ENCODE peak calls at places on chromosome 19, in ten cellular contexts. One of them, this sample, is unnamed.

GRCh38 chr19:34888091-34888490 is 38.6 kb upstream of the ZNF30 start:
- DNase-seq in upper lobe of right lung: no peak
- DNase-seq in brain microvascular endothelial cell: no peak
- DNase-seq in AG04450: no peak
- DNase-seq in WTC11: peak; percentile 32
- DNase-seq in lower leg skin: no peak
- DNase-seq in fibroblast of mammary gland: no peak
- DNase-seq in neural progenitor cell: no peak
- DNase-seq in chondrocyte: no peak
- DNase-seq in BJ: no peak
- DNase-seq in this sample: no peak

GRCh38 chr19:21256722-21257121 is 72.5 kb downstream of the ZNF708 start:
- DNase-seq in upper lobe of right lung: no peak
- DNase-seq in brain microvascular endothelial cell: peak; percentile 4
- DNase-seq in AG04450: no peak
- DNase-seq in WTC11: peak; percentile 21
- DNase-seq in lower leg skin: no peak
- DNase-seq in fibroblast of mammary gland: peak; percentile 12
- DNase-seq in neural progenitor cell: peak; percentile 32
- DNase-seq in chondrocyte: no peak
- DNase-seq in BJ: no peak
- DNase-seq in this sample: no peak

GRCh38 chr19:2949939-2950285 is 5.1 kb upstream of the ZNF77 start:
- DNase-seq in upper lobe of right lung: no peak
- DNase-seq in brain microvascular endothelial cell: peak; percentile 54
- DNase-seq in AG04450: no peak
- DNase-seq in WTC11: no peak
- DNase-seq in lower leg skin: no peak
- DNase-seq in fibroblast of mammary gland: no peak
- DNase-seq in neural progenitor cell: no peak
- DNase-seq in chondrocyte: no peak
- DNase-seq in BJ: no peak
- DNase-seq in this sample: no peak

GRCh38 chr19:10207026-10207425 is 12.3 kb upstream of the DNMT1 start:
- DNase-seq in upper lobe of right lung: no peak
- DNase-seq in brain microvascular endothelial cell: no peak
- DNase-seq in AG04450: no peak
- DNase-seq in WTC11: no peak
- DNase-seq in lower leg skin: no peak
- DNase-seq in fibroblast of mammary gland: no peak
- DNase-seq in neural progenitor cell: no peak
- DNase-seq in chondrocyte: no peak
- DNase-seq in BJ: no peak
- DNase-seq in this sample: no peak

GRCh38 chr19:50850738-50851137 is 4.0 kb upstream of the KLK3 start:
- DNase-seq in upper lobe of right lung: no peak
- DNase-seq in brain microvascular endothelial cell: no peak
- DNase-seq in AG04450: no peak
- DNase-seq in WTC11: no peak
- DNase-seq in lower leg skin: no peak
- DNase-seq in fibroblast of mammary gland: no peak
- DNase-seq in neural progenitor cell: no peak
- DNase-seq in chondrocyte: no peak
- DNase-seq in BJ: no peak
- DNase-seq in this sample: no peak

GRCh38 chr19:13929956-13930355 is 8.3 kb downstream of the PODNL1 start:
- DNase-seq in upper lobe of right lung: no peak
- DNase-seq in brain microvascular endothelial cell: no peak
- DNase-seq in AG04450: no peak
- DNase-seq in WTC11: no peak
- DNase-seq in lower leg skin: no peak
- DNase-seq in fibroblast of mammary gland: no peak
- DNase-seq in neural progenitor cell: no peak
- DNase-seq in chondrocyte: no peak
- DNase-seq in BJ: no peak
- DNase-seq in this sample: no peak

GRCh38 chr19:53916004-53916403 is 6.9 kb downstream of the CACNG7 start:
- DNase-seq in upper lobe of right lung: no peak
- DNase-seq in brain microvascular endothelial cell: no peak
- DNase-seq in AG04450: no peak
- DNase-seq in WTC11: no peak
- DNase-seq in lower leg skin: no peak
- DNase-seq in fibroblast of mammary gland: no peak
- DNase-seq in neural progenitor cell: no peak
- DNase-seq in chondrocyte: no peak
- DNase-seq in BJ: no peak
- DNase-seq in this sample: no peak

GRCh38 chr19:36059180-36059910 is 4.6 kb downstream of the WDR62 start:
- DNase-seq in upper lobe of right lung: no peak
- DNase-seq in brain microvascular endothelial cell: no peak
- DNase-seq in AG04450: no peak
- DNase-seq in WTC11: no peak
- DNase-seq in lower leg skin: no peak
- DNase-seq in fibroblast of mammary gland: no peak
- DNase-seq in neural progenitor cell: no peak
- DNase-seq in chondrocyte: no peak
- DNase-seq in BJ: no peak
- DNase-seq in this sample: no peak

GRCh38 chr19:14770944-14771839 is 7.2 kb downstream of the ADGRE2 start:
- DNase-seq in upper lobe of right lung: no peak
- DNase-seq in brain microvascular endothelial cell: no peak
- DNase-seq in AG04450: no peak
- DNase-seq in WTC11: no peak
- DNase-seq in lower leg skin: no peak
- DNase-seq in fibroblast of mammary gland: no peak
- DNase-seq in neural progenitor cell: peak; percentile 23
- DNase-seq in chondrocyte: peak; percentile 14
- DNase-seq in BJ: no peak
- DNase-seq in this sample: no peak

GRCh38 chr19:24059572-24060295 is 27.3 kb upstream of the ZNF254 start:
- DNase-seq in upper lobe of right lung: no peak
- DNase-seq in brain microvascular endothelial cell: no peak
- DNase-seq in AG04450: no peak
- DNase-seq in WTC11: no peak
- DNase-seq in lower leg skin: no peak
- DNase-seq in fibroblast of mammary gland: no peak
- DNase-seq in neural progenitor cell: no peak
- DNase-seq in chondrocyte: no peak
- DNase-seq in BJ: no peak
- DNase-seq in this sample: no peak

GRCh38 chr19:15550847-15551182 is 42.5 kb downstream of the CYP4F22 start:
- DNase-seq in upper lobe of right lung: no peak
- DNase-seq in brain microvascular endothelial cell: no peak
- DNase-seq in AG04450: no peak
- DNase-seq in WTC11: peak; percentile 22
- DNase-seq in lower leg skin: no peak
- DNase-seq in fibroblast of mammary gland: no peak
- DNase-seq in neural progenitor cell: no peak
- DNase-seq in chondrocyte: no peak
- DNase-seq in BJ: no peak
- DNase-seq in this sample: no peak

GRCh38 chr19:37966211-37967072 is 59.4 kb downstream of the SIPA1L3 start:
- DNase-seq in upper lobe of right lung: peak; percentile 55
- DNase-seq in brain microvascular endothelial cell: no peak
- DNase-seq in AG04450: no peak
- DNase-seq in WTC11: no peak
- DNase-seq in lower leg skin: no peak
- DNase-seq in fibroblast of mammary gland: no peak
- DNase-seq in neural progenitor cell: no peak
- DNase-seq in chondrocyte: peak; percentile 75
- DNase-seq in BJ: no peak
- DNase-seq in this sample: no peak

GRCh38 chr19:15672580-15673175 is at the start of gene CYP4F12:
- DNase-seq in upper lobe of right lung: peak; percentile 82
- DNase-seq in brain microvascular endothelial cell: no peak
- DNase-seq in AG04450: no peak
- DNase-seq in WTC11: no peak
- DNase-seq in lower leg skin: peak; percentile 83
- DNase-seq in fibroblast of mammary gland: peak; percentile 43
- DNase-seq in neural progenitor cell: no peak
- DNase-seq in chondrocyte: no peak
- DNase-seq in BJ: no peak
- DNase-seq in this sample: no peak

DNA sequence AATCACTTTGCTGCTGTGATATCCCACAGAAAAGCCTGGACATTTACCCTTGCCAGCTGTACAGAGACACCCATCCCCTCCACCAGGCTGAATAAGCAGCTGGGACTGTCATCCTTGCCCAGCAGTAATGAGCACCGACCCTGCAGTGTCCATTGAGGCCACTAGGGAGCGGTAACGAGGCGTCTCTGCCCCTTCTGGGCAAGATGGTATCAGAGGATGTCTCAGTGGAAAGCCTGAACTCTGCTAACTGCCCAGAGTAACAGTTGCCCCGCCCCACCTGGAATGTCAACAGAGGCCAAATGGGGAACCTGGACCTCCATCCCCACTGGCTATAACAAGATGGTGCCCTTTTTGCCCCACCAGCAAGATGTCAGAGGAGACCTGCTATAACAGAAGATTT is 22.8 kb upstream of the CEACAM20 start:
- DNase-seq in upper lobe of right lung: peak; percentile 66
- DNase-seq in brain microvascular endothelial cell: peak; percentile 24
- DNase-seq in AG04450: no peak
- DNase-seq in WTC11: peak; percentile 95
- DNase-seq in lower leg skin: no peak
- DNase-seq in fibroblast of mammary gland: peak; percentile 31
- DNase-seq in neural progenitor cell: peak; percentile 70
- DNase-seq in chondrocyte: no peak
- DNase-seq in BJ: no peak
- DNase-seq in this sample: no peak
- TF ChIP-seq CTCF in upper lobe of right lung: peak; percentile 49
- TF ChIP-seq CTCF in brain microvascular endothelial cell: peak; percentile 74
- TF ChIP-seq CTCF in AG04450: peak; percentile 44
- TF ChIP-seq CTCF in WTC11: peak; percentile 79
- TF ChIP-seq CTCF in lower leg skin: no peak
- TF ChIP-seq CTCF in fibroblast of mammary gland: peak; percentile 66
- TF ChIP-seq CTCF in neural progenitor cell: peak; percentile 75
- TF ChIP-seq CTCF in chondrocyte: peak; percentile 62
- TF ChIP-seq CTCF in BJ: peak; percentile 42
- TF ChIP-seq CTCF in this sample: peak; percentile 37

GRCh38 chr19:17011485-17011884 is 15.1 kb downstream of the CPAMD8 start:
- DNase-seq in upper lobe of right lung: no peak
- DNase-seq in brain microvascular endothelial cell: no peak
- DNase-seq in AG04450: no peak
- DNase-seq in WTC11: no peak
- DNase-seq in lower leg skin: no peak
- DNase-seq in fibroblast of mammary gland: no peak
- DNase-seq in neural progenitor cell: no peak
- DNase-seq in chondrocyte: no peak
- DNase-seq in BJ: no peak
- DNase-seq in this sample: no peak
- TF ChIP-seq CTCF in upper lobe of right lung: no peak
- TF ChIP-seq CTCF in brain microvascular endothelial cell: no peak
- TF ChIP-seq CTCF in AG04450: no peak
- TF ChIP-seq CTCF in WTC11: no peak
- TF ChIP-seq CTCF in lower leg skin: no peak
- TF ChIP-seq CTCF in fibroblast of mammary gland: no peak
- TF ChIP-seq CTCF in neural progenitor cell: no peak
- TF ChIP-seq CTCF in chondrocyte: no peak
- TF ChIP-seq CTCF in BJ: no peak
- TF ChIP-seq CTCF in this sample: no peak

DNA sequence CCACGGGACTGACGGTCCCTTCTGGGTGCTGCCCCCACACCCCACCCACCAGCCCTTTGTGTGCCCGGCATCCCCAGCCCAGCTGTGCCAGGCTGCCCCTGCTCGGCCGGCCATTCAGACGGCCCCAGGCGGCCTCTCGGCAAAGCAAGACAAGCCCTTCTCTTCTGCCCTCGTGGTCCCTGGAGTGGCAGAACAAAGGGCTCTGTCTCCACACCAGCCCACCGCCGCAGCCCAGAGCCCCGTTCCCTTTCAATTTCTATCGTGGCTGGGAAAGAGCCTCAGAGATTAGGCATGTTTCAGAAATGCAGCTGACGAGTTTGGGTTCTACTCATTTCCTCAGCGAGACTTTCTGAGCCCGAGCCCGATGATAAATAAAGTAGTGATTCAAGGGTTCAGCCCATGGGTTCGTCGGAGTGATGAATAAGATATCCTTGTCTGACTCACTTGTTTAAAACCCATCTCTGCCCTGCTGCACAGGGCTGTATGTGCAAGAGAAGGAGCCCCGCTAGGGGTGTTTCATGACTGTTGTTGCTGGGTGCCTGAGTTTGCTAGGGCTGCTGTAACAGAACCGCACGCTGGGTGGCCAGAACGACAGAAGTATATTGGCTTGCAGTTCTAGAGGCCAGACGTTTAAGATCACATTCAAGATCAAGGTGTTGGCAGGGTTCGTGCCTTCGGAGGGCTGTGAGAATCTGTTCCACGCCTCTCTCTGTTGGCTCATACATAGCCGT is 4.3 kb downstream of the MYO9B start:
- DNase-seq in upper lobe of right lung: no peak
- DNase-seq in brain microvascular endothelial cell: peak; percentile 99
- DNase-seq in AG04450: peak; percentile 99
- DNase-seq in WTC11: no peak
- DNase-seq in lower leg skin: peak; percentile 77
- DNase-seq in fibroblast of mammary gland: peak; percentile 99
- DNase-seq in neural progenitor cell: peak; percentile 85
- DNase-seq in chondrocyte: no peak
- DNase-seq in BJ: peak; percentile 92
- DNase-seq in this sample: peak; percentile 94
- TF ChIP-seq CTCF in upper lobe of right lung: peak; percentile 49
- TF ChIP-seq CTCF in brain microvascular endothelial cell: peak; percentile 86
- TF ChIP-seq CTCF in AG04450: peak; percentile 82
- TF ChIP-seq CTCF in WTC11: no peak
- TF ChIP-seq CTCF in lower leg skin: peak; percentile 11
- TF ChIP-seq CTCF in fibroblast of mammary gland: peak; percentile 67
- TF ChIP-seq CTCF in neural progenitor cell: no peak
- TF ChIP-seq CTCF in chondrocyte: peak; percentile 81
- TF ChIP-seq CTCF in BJ: peak; percentile 73
- TF ChIP-seq CTCF in this sample: peak; percentile 74

GRCh38 chr19:56071151-56071550 is 49.9 kb downstream of the ZNF787 start:
- DNase-seq in upper lobe of right lung: no peak
- DNase-seq in brain microvascular endothelial cell: no peak
- DNase-seq in AG04450: no peak
- DNase-seq in WTC11: no peak
- DNase-seq in lower leg skin: no peak
- DNase-seq in fibroblast of mammary gland: no peak
- DNase-seq in neural progenitor cell: peak; percentile 30
- DNase-seq in chondrocyte: peak; percentile 34
- DNase-seq in BJ: no peak
- DNase-seq in this sample: no peak
- TF ChIP-seq CTCF in upper lobe of right lung: no peak
- TF ChIP-seq CTCF in brain microvascular endothelial cell: peak; percentile 37
- TF ChIP-seq CTCF in AG04450: peak; percentile 16
- TF ChIP-seq CTCF in WTC11: no peak
- TF ChIP-seq CTCF in lower leg skin: no peak
- TF ChIP-seq CTCF in fibroblast of mammary gland: peak; percentile 27
- TF ChIP-seq CTCF in neural progenitor cell: peak; percentile 44
- TF ChIP-seq CTCF in chondrocyte: peak; percentile 39
- TF ChIP-seq CTCF in BJ: peak; percentile 32
- TF ChIP-seq CTCF in this sample: peak; percentile 27